ENCODE peak calls at places on chromosomes 5 and 9, in six cellular contexts. M is ureter, Q is heart right ventricle, T is GOT3, S is brain microvascular endothelial cell, L is activated gamma-delta T cell. O is an unnamed sample.

GRCh38 chr9:132648685-132649084 is 21.1 kb downstream of the DDX31 start:
- DNase-seq in L (no peak), T (no peak), Q (no peak), S (no peak), M (no peak), O (no peak)

GRCh38 chr9:135492886-135493669 is 7.4 kb upstream of the MRPS2 start:
- DNase-seq in S (no peak), Q (no peak), T (no peak), M (no peak), L (no peak), O (no peak)

GRCh38 chr9:120583958-120584369 is 4.0 kb upstream of the CDK5RAP2 start:
- DNase-seq in L (no peak), T (no peak), Q (peak), S (peak), M (no peak), O (no peak)

GRCh38 chr5:174531782-174532191 is 192.6 kb upstream of the MSX2 start:
- DNase-seq in L (no peak), S (no peak), M (no peak), T (no peak), Q (no peak), O (no peak)

GRCh38 chr5:15391648-15392392 is 108.2 kb upstream of the FBXL7 start:
- DNase-seq in L (no peak), M (no peak), T (no peak), S (no peak), Q (no peak), O (no peak)

GRCh38 chr5:174503461-174504265 is 220.7 kb upstream of the MSX2 start:
- DNase-seq in T (peak), S (no peak), L (no peak), Q (no peak), M (peak), O (peak)

GRCh38 chr9:88028338-88028737 is 54.0 kb upstream of the CDK20 start:
- DNase-seq in Q (no peak), M (no peak), L (no peak), T (no peak), S (no peak), O (no peak)

GRCh38 chr5:157668356-157668755 is 3.0 kb upstream of the C5orf52 start:
- DNase-seq in T (no peak), L (no peak), S (no peak), Q (no peak), M (no peak), O (no peak)

GRCh38 chr5:68958428-68958827 is 135.4 kb upstream of the SLC30A5 start:
- DNase-seq in M (no peak), L (no peak), T (no peak), Q (no peak), S (no peak), O (no peak)

GRCh38 chr9:6805532-6805931 is 47.8 kb downstream of the KDM4C start:
- DNase-seq in Q (peak), T (no peak), M (no peak), S (peak), L (no peak), O (no peak)

GRCh38 chr9:127397722-127398647 is 1.0 kb downstream of the SLC2A8 start:
- DNase-seq in M (peak), T (no peak), L (no peak), S (peak), Q (peak), O (no peak)

GRCh38 chr9:124754289-124754688 is 16.8 kb downstream of the NR6A1 start:
- DNase-seq in T (no peak), M (no peak), L (no peak), S (peak), Q (no peak), O (no peak)

GRCh38 chr5:149113669-149114068 is 27.6 kb upstream of the ABLIM3 start:
- DNase-seq in T (no peak), L (no peak), Q (no peak), S (no peak), M (no peak), O (no peak)

GRCh38 chr5:136375920-136376319 is 10.6 kb upstream of the TRPC7 start:
- DNase-seq in T (no peak), S (no peak), M (no peak), L (no peak), Q (no peak), O (no peak)

GRCh38 chr9:133932176-133932575 is 59.9 kb downstream of the VAV2 start:
- DNase-seq in L (no peak), S (no peak), Q (no peak), T (no peak), M (no peak), O (no peak)

GRCh38 chr5:71757590-71758543 is 38.8 kb downstream of the CARTPT start:
- DNase-seq in T (no peak), L (no peak), S (peak), M (peak), Q (peak), O (peak)

GRCh38 chr5:38541174-38541724 is 15.2 kb downstream of the LIFR start:
- DNase-seq in S (peak), T (no peak), M (no peak), L (no peak), Q (no peak), O (no peak)

GRCh38 chr9:81132796-81133195 is 556.6 kb downstream of the TLE1 start:
- DNase-seq in Q (no peak), T (no peak), M (no peak), S (peak), L (no peak), O (no peak)

GRCh38 chr5:174311121-174311520 is 265.6 kb downstream of the NSG2 start:
- DNase-seq in M (no peak), Q (no peak), T (no peak), L (no peak), S (no peak), O (no peak)

GRCh38 chr5:124536333-124536732 is 210.1 kb downstream of the ZNF608 start:
- DNase-seq in T (no peak), Q (no peak), M (no peak), S (no peak), L (no peak), O (no peak)

GRCh38 chr5:143008809-143009521 is 238.8 kb downstream of the ARHGAP26 start:
- DNase-seq in S (peak), T (peak), M (no peak), Q (peak), L (no peak), O (no peak)

GRCh38 chr5:68499952-68500351 is 284.4 kb downstream of the PIK3R1 start:
- DNase-seq in M (no peak), Q (no peak), L (no peak), T (no peak), S (no peak), O (no peak)

GRCh38 chr5:14869286-14870164 is 2.1 kb downstream of the ANKH start:
- DNase-seq in S (no peak), L (no peak), T (no peak), Q (no peak), M (no peak), O (no peak)

GRCh38 chr5:72682561-72682960 is 133.9 kb upstream of the TNPO1 start:
- DNase-seq in T (no peak), S (no peak), M (no peak), Q (no peak), L (no peak), O (no peak)

GRCh38 chr9:134492721-134493470 is 148.7 kb upstream of the COL5A1 start:
- DNase-seq in Q (no peak), S (no peak), M (peak), L (no peak), T (no peak), O (no peak)

GRCh38 chr9:115262952-115263351 is 145.0 kb upstream of the TNC start:
- DNase-seq in L (no peak), Q (no peak), M (no peak), S (no peak), T (no peak), O (no peak)

GRCh38 chr5:65141487-65141886 is 340.2 kb downstream of the ADAMTS6 start:
- DNase-seq in S (no peak), Q (no peak), T (no peak), M (no peak), L (no peak), O (no peak)

GRCh38 chr5:150209020-150209635 is 19.3 kb downstream of the SLC6A7 start:
- DNase-seq in M (peak), S (peak), T (no peak), L (peak), Q (no peak), O (no peak)

GRCh38 chr9:14746655-14747054 is 24.1 kb upstream of the CER1 start:
- DNase-seq in M (no peak), L (no peak), T (no peak), Q (no peak), S (no peak), O (no peak)

GRCh38 chr9:38087934-38088925 is 19.2 kb upstream of the SHB start:
- DNase-seq in Q (peak), M (peak), T (peak), S (peak), L (no peak), O (no peak)

GRCh38 chr5:98432378-98432777 is 341.1 kb upstream of the RGMB start:
- DNase-seq in L (no peak), M (no peak), S (no peak), T (no peak), Q (no peak), O (no peak)

GRCh38 chr9:106885451-106885850 is 22.5 kb downstream of the ZNF462 start:
- DNase-seq in S (peak), T (no peak), M (no peak), Q (no peak), L (no peak), O (no peak)

GRCh38 chr9:4038182-4038723 is 261.6 kb downstream of the GLIS3 start:
- DNase-seq in Q (no peak), M (no peak), L (no peak), S (peak), T (no peak), O (no peak)

GRCh38 chr5:40781843-40782409 is 16.2 kb downstream of the PRKAA1 start:
- DNase-seq in T (no peak), L (no peak), S (peak), M (no peak), Q (peak), O (no peak)

GRCh38 chr5:97062046-97062445 is 80.4 kb downstream of the LIX1 start:
- DNase-seq in Q (no peak), M (no peak), L (no peak), T (no peak), S (no peak), O (no peak)

GRCh38 chr9:132040808-132041207 is 38.9 kb downstream of the MED27 start:
- DNase-seq in M (no peak), L (no peak), T (no peak), S (no peak), Q (no peak), O (no peak)

GRCh38 chr5:95818181-95819147 is 4.1 kb downstream of the GLRX start:
- DNase-seq in M (no peak), L (no peak), T (no peak), S (no peak), Q (no peak), O (no peak)

GRCh38 chr9:111178361-111179043 is 140.2 kb upstream of the LPAR1 start:
- DNase-seq in M (no peak), Q (no peak), S (peak), L (no peak), T (no peak), O (no peak)

GRCh38 chr5:56552612-56553268 is 262.6 kb upstream of the MAP3K1 start:
- DNase-seq in S (no peak), L (no peak), Q (no peak), M (no peak), T (no peak), O (no peak)

GRCh38 chr9:4793412-4794005 is 765 bp downstream of the RCL1 start:
- DNase-seq in L (no peak), M (no peak), S (peak), T (no peak), Q (no peak), O (no peak)

O was measured in NCI-H1048.